ENCODE peak calls at places on chromosomes 5 and 9, in five cellular contexts. One of them, this sample, is unnamed.

GRCh38 chr9:123127512-123128075 is 94.1 kb downstream of the GPR21 start:
- DNase-seq in dorsolateral prefrontal cortex: no peak
- DNase-seq in fibroblast of villous mesenchyme: no peak
- DNase-seq in mucosa of descending colon: no peak
- DNase-seq in mesothelial cell of epicardium: no peak
- DNase-seq in this sample: no peak

GRCh38 chr5:160289721-160290120 is 22.6 kb downstream of the CCNJL start:
- DNase-seq in dorsolateral prefrontal cortex: no peak
- DNase-seq in fibroblast of villous mesenchyme: no peak
- DNase-seq in mucosa of descending colon: no peak
- DNase-seq in mesothelial cell of epicardium: no peak
- DNase-seq in this sample: no peak

GRCh38 chr5:143403607-143404415 is at the start of gene NR3C1:
- DNase-seq in dorsolateral prefrontal cortex: peak; percentile 67
- DNase-seq in fibroblast of villous mesenchyme: peak; percentile 85
- DNase-seq in mucosa of descending colon: peak; percentile 92
- DNase-seq in mesothelial cell of epicardium: peak; percentile 59
- DNase-seq in this sample: peak; percentile 93

GRCh38 chr5:131222731-131223130 is 41.1 kb upstream of the CDC42SE2 start:
- DNase-seq in dorsolateral prefrontal cortex: no peak
- DNase-seq in fibroblast of villous mesenchyme: no peak
- DNase-seq in mucosa of descending colon: no peak
- DNase-seq in mesothelial cell of epicardium: no peak
- DNase-seq in this sample: no peak

GRCh38 chr5:114055318-114055788 is 306.5 kb upstream of the KCNN2 start:
- DNase-seq in dorsolateral prefrontal cortex: peak; percentile 39
- DNase-seq in fibroblast of villous mesenchyme: peak; percentile 27
- DNase-seq in mucosa of descending colon: no peak
- DNase-seq in mesothelial cell of epicardium: peak; percentile 57
- DNase-seq in this sample: peak; percentile 18

GRCh38 chr5:34534237-34535108 is 121.7 kb upstream of the RAI14 start:
- DNase-seq in dorsolateral prefrontal cortex: no peak
- DNase-seq in fibroblast of villous mesenchyme: peak; percentile 90
- DNase-seq in mucosa of descending colon: no peak
- DNase-seq in mesothelial cell of epicardium: no peak
- DNase-seq in this sample: peak; percentile 94

GRCh38 chr9:99011161-99011709 is 67.5 kb downstream of the COL15A1 start:
- DNase-seq in dorsolateral prefrontal cortex: no peak
- DNase-seq in fibroblast of villous mesenchyme: peak; percentile 41
- DNase-seq in mucosa of descending colon: no peak
- DNase-seq in mesothelial cell of epicardium: no peak
- DNase-seq in this sample: peak; percentile 48

GRCh38 chr5:139177809-139178581 is 20.2 kb downstream of the SIL1 start:
- DNase-seq in dorsolateral prefrontal cortex: no peak
- DNase-seq in fibroblast of villous mesenchyme: peak; percentile 45
- DNase-seq in mucosa of descending colon: no peak
- DNase-seq in mesothelial cell of epicardium: no peak
- DNase-seq in this sample: no peak

GRCh38 chr9:123091459-123091858 is 58.0 kb downstream of the GPR21 start:
- DNase-seq in dorsolateral prefrontal cortex: no peak
- DNase-seq in fibroblast of villous mesenchyme: no peak
- DNase-seq in mucosa of descending colon: no peak
- DNase-seq in mesothelial cell of epicardium: no peak
- DNase-seq in this sample: no peak

GRCh38 chr5:175861337-175862130 is 9.8 kb upstream of the CPLX2 start:
- DNase-seq in dorsolateral prefrontal cortex: no peak
- DNase-seq in fibroblast of villous mesenchyme: no peak
- DNase-seq in mucosa of descending colon: no peak
- DNase-seq in mesothelial cell of epicardium: no peak
- DNase-seq in this sample: no peak

GRCh38 chr5:34854459-34855174 is 15.7 kb downstream of the TTC23L start:
- DNase-seq in dorsolateral prefrontal cortex: no peak
- DNase-seq in fibroblast of villous mesenchyme: no peak
- DNase-seq in mucosa of descending colon: no peak
- DNase-seq in mesothelial cell of epicardium: no peak
- DNase-seq in this sample: no peak

GRCh38 chr9:69104830-69105527 is 69.1 kb upstream of the TJP2 start:
- DNase-seq in dorsolateral prefrontal cortex: no peak
- DNase-seq in fibroblast of villous mesenchyme: no peak
- DNase-seq in mucosa of descending colon: peak; percentile 90
- DNase-seq in mesothelial cell of epicardium: no peak
- DNase-seq in this sample: no peak

GRCh38 chr9:131096490-131097258 is at the start of gene AIF1L:
- DNase-seq in dorsolateral prefrontal cortex: no peak
- DNase-seq in fibroblast of villous mesenchyme: no peak
- DNase-seq in mucosa of descending colon: no peak
- DNase-seq in mesothelial cell of epicardium: peak; percentile 44
- DNase-seq in this sample: no peak

GRCh38 chr5:37791321-37791720 is 48.5 kb downstream of the GDNF start:
- DNase-seq in dorsolateral prefrontal cortex: no peak
- DNase-seq in fibroblast of villous mesenchyme: no peak
- DNase-seq in mucosa of descending colon: no peak
- DNase-seq in mesothelial cell of epicardium: no peak
- DNase-seq in this sample: no peak

GRCh38 chr9:121168052-121168451 is 33.6 kb downstream of the RAB14 start:
- DNase-seq in dorsolateral prefrontal cortex: no peak
- DNase-seq in fibroblast of villous mesenchyme: no peak
- DNase-seq in mucosa of descending colon: no peak
- DNase-seq in mesothelial cell of epicardium: no peak
- DNase-seq in this sample: no peak

GRCh38 chr9:90839183-90839582 is 37.6 kb downstream of the SYK start:
- DNase-seq in dorsolateral prefrontal cortex: no peak
- DNase-seq in fibroblast of villous mesenchyme: no peak
- DNase-seq in mucosa of descending colon: no peak
- DNase-seq in mesothelial cell of epicardium: no peak
- DNase-seq in this sample: no peak

GRCh38 chr5:112492291-112492690 is 73.2 kb upstream of the EPB41L4A start:
- DNase-seq in dorsolateral prefrontal cortex: no peak
- DNase-seq in fibroblast of villous mesenchyme: peak; percentile 28
- DNase-seq in mucosa of descending colon: no peak
- DNase-seq in mesothelial cell of epicardium: no peak
- DNase-seq in this sample: peak; percentile 62

GRCh38 chr9:93682155-93682968 is 106.0 kb downstream of the PHF2 start:
- DNase-seq in dorsolateral prefrontal cortex: peak; percentile 52
- DNase-seq in fibroblast of villous mesenchyme: peak; percentile 55
- DNase-seq in mucosa of descending colon: no peak
- DNase-seq in mesothelial cell of epicardium: peak; percentile 32
- DNase-seq in this sample: peak; percentile 62

GRCh38 chr5:73104326-73104725 is 16.0 kb upstream of the TMEM171 start:
- DNase-seq in dorsolateral prefrontal cortex: no peak
- DNase-seq in fibroblast of villous mesenchyme: no peak
- DNase-seq in mucosa of descending colon: no peak
- DNase-seq in mesothelial cell of epicardium: no peak
- DNase-seq in this sample: no peak

GRCh38 chr9:127812936-127813675 is 10.4 kb downstream of the FPGS start:
- DNase-seq in dorsolateral prefrontal cortex: no peak
- DNase-seq in fibroblast of villous mesenchyme: no peak
- DNase-seq in mucosa of descending colon: no peak
- DNase-seq in mesothelial cell of epicardium: no peak
- DNase-seq in this sample: no peak

GRCh38 chr9:35664531-35665470 is at the start of gene ARHGEF39:
- DNase-seq in dorsolateral prefrontal cortex: peak; percentile 51
- DNase-seq in fibroblast of villous mesenchyme: peak; percentile 79
- DNase-seq in mucosa of descending colon: peak; percentile 91
- DNase-seq in mesothelial cell of epicardium: peak; percentile 76
- DNase-seq in this sample: peak; percentile 66

DNA sequence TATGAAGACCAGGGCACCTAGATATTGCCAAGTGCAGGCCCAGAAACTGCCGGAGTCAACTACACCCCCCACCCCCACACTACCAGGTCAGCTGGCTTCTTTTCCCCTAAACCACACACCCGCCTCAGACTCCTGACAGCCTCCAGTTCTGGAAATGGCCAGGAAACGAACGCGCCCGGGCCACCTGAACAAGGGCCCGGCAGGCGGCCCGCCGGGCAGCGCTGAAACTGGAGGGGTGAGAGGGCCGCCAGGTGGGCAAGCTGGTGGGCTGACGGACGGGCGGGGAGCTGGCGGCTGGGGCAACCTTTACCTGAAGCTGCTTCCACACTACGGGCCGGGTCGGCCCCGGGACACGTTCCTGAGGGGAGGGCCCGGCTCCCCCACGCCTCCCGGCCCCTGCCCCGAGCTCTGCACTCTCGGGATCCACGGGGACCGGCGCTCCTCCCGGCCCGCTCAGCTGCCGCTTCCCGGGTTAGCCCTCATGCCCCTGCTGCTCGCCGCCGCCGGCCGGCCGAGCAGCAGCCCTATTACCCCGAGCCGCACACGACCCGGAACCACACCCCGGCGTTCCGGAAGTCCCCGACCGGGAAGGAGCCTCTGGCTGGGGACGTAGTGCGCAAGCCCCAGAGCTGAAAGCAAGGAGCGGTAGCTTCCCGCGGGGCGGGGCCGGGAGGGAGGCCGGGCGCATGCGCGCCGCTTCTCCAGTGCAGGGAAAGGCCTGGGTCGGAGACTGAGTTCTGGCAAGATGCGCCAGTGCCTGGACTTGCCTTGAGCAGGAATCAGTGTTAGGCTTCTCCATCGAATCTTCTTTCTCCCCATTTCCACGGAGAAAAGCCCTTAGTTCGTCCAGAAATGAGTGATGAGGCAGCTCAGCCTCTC is at the start of gene MAPKAP1:
- DNase-seq in dorsolateral prefrontal cortex: peak; percentile 98
- DNase-seq in fibroblast of villous mesenchyme: peak; percentile 95
- DNase-seq in mucosa of descending colon: peak; percentile 98
- DNase-seq in mesothelial cell of epicardium: peak; percentile 94
- DNase-seq in this sample: peak; percentile 98
- TF ChIP-seq CTCF in dorsolateral prefrontal cortex: no peak
- TF ChIP-seq CTCF in fibroblast of villous mesenchyme: peak; percentile 2
- TF ChIP-seq CTCF in mucosa of descending colon: no peak
- TF ChIP-seq CTCF in mesothelial cell of epicardium: no peak
- TF ChIP-seq CTCF in this sample: no peak

DNA sequence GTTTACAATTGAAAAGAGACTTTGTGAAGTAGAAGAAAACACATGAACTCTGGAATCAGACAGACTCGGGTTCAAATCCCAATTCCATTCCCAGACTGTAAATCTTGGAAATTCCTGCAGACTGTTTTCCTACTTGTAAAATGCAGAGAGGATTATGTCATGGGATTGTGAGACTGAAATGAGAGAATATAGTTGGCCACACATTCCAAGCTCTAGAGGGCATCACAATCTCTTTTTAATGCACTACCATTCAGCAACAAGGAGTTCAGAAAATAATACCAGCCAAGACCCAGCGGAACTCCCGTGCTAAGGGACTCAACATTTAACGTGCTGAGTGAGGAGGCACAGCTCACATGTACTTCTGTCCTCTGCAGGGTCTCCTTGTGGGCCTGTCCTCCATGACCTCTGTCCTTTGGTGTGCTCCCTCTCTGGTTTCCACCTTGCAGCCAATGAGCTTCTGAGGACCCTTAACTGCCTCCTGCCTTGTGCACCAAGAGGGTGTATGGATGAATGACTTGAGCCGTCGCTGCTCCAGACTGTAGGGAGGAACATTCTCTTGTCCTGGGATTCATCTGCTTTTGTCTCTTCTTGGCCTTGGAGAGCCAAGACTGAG is 263.5 kb downstream of the NTRK2 start:
- DNase-seq in dorsolateral prefrontal cortex: no peak
- DNase-seq in fibroblast of villous mesenchyme: no peak
- DNase-seq in mucosa of descending colon: no peak
- DNase-seq in mesothelial cell of epicardium: no peak
- DNase-seq in this sample: no peak
- TF ChIP-seq CTCF in dorsolateral prefrontal cortex: peak; percentile 54
- TF ChIP-seq CTCF in fibroblast of villous mesenchyme: no peak
- TF ChIP-seq CTCF in mucosa of descending colon: no peak
- TF ChIP-seq CTCF in mesothelial cell of epicardium: no peak
- TF ChIP-seq CTCF in this sample: no peak

GRCh38 chr5:80653497-80653896 is 955 bp upstream of the MSH3 start:
- DNase-seq in dorsolateral prefrontal cortex: no peak
- DNase-seq in fibroblast of villous mesenchyme: no peak
- DNase-seq in mucosa of descending colon: no peak
- DNase-seq in mesothelial cell of epicardium: no peak
- DNase-seq in this sample: no peak

GRCh38 chr5:80654391-80655230 is at the start of the genes DHFR and MSH3:
- DNase-seq in dorsolateral prefrontal cortex: peak; percentile 74
- DNase-seq in fibroblast of villous mesenchyme: peak; percentile 86
- DNase-seq in mucosa of descending colon: peak; percentile 91
- DNase-seq in mesothelial cell of epicardium: peak; percentile 66
- DNase-seq in this sample: peak; percentile 92

GRCh38 chr5:80654054-80654390 is 430 bp upstream of the MSH3 start:
- DNase-seq in dorsolateral prefrontal cortex: no peak
- DNase-seq in fibroblast of villous mesenchyme: no peak
- DNase-seq in mucosa of descending colon: no peak
- DNase-seq in mesothelial cell of epicardium: no peak
- DNase-seq in this sample: no peak

GRCh38 chr5:80656425-80656824 is 1.6 kb upstream of the DHFR start:
- DNase-seq in dorsolateral prefrontal cortex: no peak
- DNase-seq in fibroblast of villous mesenchyme: no peak
- DNase-seq in mucosa of descending colon: no peak
- DNase-seq in mesothelial cell of epicardium: no peak
- DNase-seq in this sample: no peak

GRCh38 chr5:80655231-80655784 is 525 bp upstream of the DHFR start:
- DNase-seq in dorsolateral prefrontal cortex: no peak
- DNase-seq in fibroblast of villous mesenchyme: no peak
- DNase-seq in mucosa of descending colon: no peak
- DNase-seq in mesothelial cell of epicardium: no peak
- DNase-seq in this sample: peak; percentile 41
- TF ChIP-seq CTCF in dorsolateral prefrontal cortex: no peak
- TF ChIP-seq CTCF in fibroblast of villous mesenchyme: no peak
- TF ChIP-seq CTCF in mucosa of descending colon: no peak
- TF ChIP-seq CTCF in mesothelial cell of epicardium: no peak
- TF ChIP-seq CTCF in this sample: no peak

GRCh38 chr9:94805585-94805984 is 79.1 kb downstream of the AOPEP start:
- DNase-seq in dorsolateral prefrontal cortex: no peak
- DNase-seq in fibroblast of villous mesenchyme: peak; percentile 99
- DNase-seq in mucosa of descending colon: no peak
- DNase-seq in mesothelial cell of epicardium: no peak
- DNase-seq in this sample: peak; percentile 96
- TF ChIP-seq CTCF in dorsolateral prefrontal cortex: no peak
- TF ChIP-seq CTCF in fibroblast of villous mesenchyme: no peak
- TF ChIP-seq CTCF in mucosa of descending colon: no peak
- TF ChIP-seq CTCF in mesothelial cell of epicardium: no peak
- TF ChIP-seq CTCF in this sample: no peak

GRCh38 chr9:133727277-133727875 is 10.8 kb downstream of the SARDH start:
- DNase-seq in dorsolateral prefrontal cortex: no peak
- DNase-seq in fibroblast of villous mesenchyme: no peak
- DNase-seq in mucosa of descending colon: no peak
- DNase-seq in mesothelial cell of epicardium: no peak
- DNase-seq in this sample: no peak
- TF ChIP-seq CTCF in dorsolateral prefrontal cortex: no peak
- TF ChIP-seq CTCF in fibroblast of villous mesenchyme: no peak
- TF ChIP-seq CTCF in mucosa of descending colon: no peak
- TF ChIP-seq CTCF in mesothelial cell of epicardium: no peak
- TF ChIP-seq CTCF in this sample: no peak

DNA sequence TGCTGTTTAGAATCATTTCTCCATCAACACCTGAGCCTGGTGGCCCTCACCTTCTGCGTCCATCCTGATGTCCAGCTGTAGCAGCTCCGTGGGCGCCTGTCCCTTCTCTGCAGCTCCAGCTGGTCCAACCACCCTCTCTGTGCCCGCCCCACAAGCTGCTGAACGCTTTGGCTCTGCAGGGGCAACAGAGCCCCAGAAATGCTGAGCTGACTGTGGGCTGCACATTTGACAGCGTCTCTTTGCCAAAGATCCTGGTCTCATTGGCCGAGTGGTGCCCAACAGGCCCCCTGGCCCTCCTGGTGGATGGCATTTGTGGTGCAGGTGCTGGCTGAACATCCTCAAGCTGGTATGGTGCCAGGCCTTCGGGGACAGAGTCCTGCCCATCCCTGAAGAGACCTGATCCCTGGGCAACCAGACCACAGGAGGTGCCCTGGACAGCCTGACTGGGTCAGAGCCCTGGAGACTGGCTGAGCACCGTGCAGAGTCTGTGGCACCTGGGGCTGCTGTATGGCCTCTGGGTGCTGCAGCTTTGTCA is 25.3 kb upstream of the CEP72 start:
- DNase-seq in dorsolateral prefrontal cortex: no peak
- DNase-seq in fibroblast of villous mesenchyme: no peak
- DNase-seq in mucosa of descending colon: no peak
- DNase-seq in mesothelial cell of epicardium: no peak
- DNase-seq in this sample: no peak
- TF ChIP-seq CTCF in dorsolateral prefrontal cortex: no peak
- TF ChIP-seq CTCF in fibroblast of villous mesenchyme: no peak
- TF ChIP-seq CTCF in mucosa of descending colon: no peak
- TF ChIP-seq CTCF in mesothelial cell of epicardium: no peak
- TF ChIP-seq CTCF in this sample: peak; percentile 1

This sample was measured in cardiac fibroblast.